ENCODE peak calls at places on chromosome 1, in nine cellular contexts. H, Z, W, N, I, F, V, J and X are unnamed samples.
A peak's percentile ranks its signal among the peaks of the same experiment; 100 is the strongest.

GRCh38 chr1:221663321-221663720 is 78.6 kb downstream of the DUSP10 start:
- DNase-seq in H (no peak), Z (no peak), W (no peak), N (no peak), I (no peak), F (no peak), V (no peak), J (no peak), X (no peak)

GRCh38 chr1:6511056-6511455 is 19.6 kb upstream of the PLEKHG5 start:
- DNase-seq in H (no peak), Z (no peak), W (no peak), N (no peak), I (no peak), F (no peak), V (no peak), J (no peak), X (no peak)

GRCh38 chr1:226609836-226610455 is 61.4 kb downstream of the STUM start:
- DNase-seq in H (peak; percentile 71), Z (no peak), W (no peak), N (no peak), I (no peak), F (no peak), V (no peak), J (no peak), X (no peak)

GRCh38 chr1:165375623-165376022 is 19.1 kb upstream of the LMX1A start:
- DNase-seq in H (no peak), Z (no peak), W (no peak), N (no peak), I (no peak), F (no peak), V (no peak), J (no peak), X (no peak)

GRCh38 chr1:211329764-211330201 is 3.1 kb downstream of the TRAF5 start:
- DNase-seq in H (no peak), Z (no peak), W (no peak), N (no peak), I (no peak), F (no peak), V (no peak), J (no peak), X (no peak)

GRCh38 chr1:84103197-84103992 is 40.7 kb upstream of the PRKACB start:
- DNase-seq in H (peak; percentile 77), Z (peak; percentile 39), W (no peak), N (no peak), I (no peak), F (no peak), V (peak; percentile 75), J (peak; percentile 49), X (no peak)

GRCh38 chr1:176643536-176643935 is 180.6 kb downstream of the PAPPA2 start:
- DNase-seq in H (no peak), Z (no peak), W (no peak), N (no peak), I (no peak), F (no peak), V (no peak), J (no peak), X (no peak)

GRCh38 chr1:88509369-88509768 is 174.7 kb upstream of the PKN2 start:
- DNase-seq in H (no peak), Z (no peak), W (no peak), N (no peak), I (no peak), F (no peak), V (no peak), J (no peak), X (no peak)

DNA sequence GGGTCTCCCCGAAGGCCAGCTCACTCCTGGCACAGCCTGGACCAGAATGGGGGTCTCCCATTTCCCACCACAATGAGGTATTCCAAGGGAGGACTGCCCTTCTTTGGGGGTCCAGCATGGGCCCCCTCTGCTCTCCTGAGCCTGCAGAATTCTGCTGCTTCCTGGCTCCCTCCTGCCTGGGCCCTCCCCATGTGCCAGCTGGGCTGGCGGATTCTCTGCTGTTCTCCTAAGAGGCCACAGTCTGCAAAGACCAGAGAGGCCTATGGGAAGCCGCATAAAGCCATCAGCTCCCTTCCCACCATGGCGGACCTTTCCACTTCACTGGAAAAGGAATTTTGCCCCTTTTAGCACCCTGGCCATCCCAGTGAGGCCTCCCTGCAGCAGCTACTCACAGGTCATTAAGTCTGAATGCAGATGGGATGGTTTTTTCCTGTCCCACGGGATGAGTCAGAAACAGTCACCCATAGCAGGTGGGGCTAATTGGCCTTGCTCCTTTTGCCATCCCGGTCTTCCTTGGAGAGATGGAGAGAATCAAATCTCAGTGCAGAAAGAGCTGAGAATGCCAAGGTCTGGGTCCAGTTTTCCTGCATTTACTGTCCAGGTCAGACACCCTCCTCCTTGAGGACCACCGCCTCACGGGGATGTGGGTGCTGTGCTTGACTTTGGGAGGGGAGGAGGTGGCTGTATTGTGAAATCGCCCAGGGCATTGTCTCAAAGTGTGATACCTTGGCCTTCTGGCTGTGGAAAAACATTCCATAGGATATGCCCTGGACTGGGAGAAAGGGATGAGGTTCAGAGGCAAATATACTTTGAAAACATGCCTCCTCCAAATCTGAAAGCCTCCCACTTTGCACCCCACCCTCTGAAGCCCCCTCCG is 23.2 kb downstream of the MYBPH start:
- DNase-seq in H (no peak), Z (no peak), W (no peak), N (no peak), I (no peak), F (no peak), V (no peak), J (no peak), X (no peak)
- H3K4me3 ChIP-seq in H (no peak overlapping the region), Z (no peak overlapping the region), W (no peak overlapping the region), N (no peak overlapping the region), I (no peak overlapping the region), F (no peak overlapping the region), V (no peak overlapping the region), J (no peak overlapping the region), X (no peak overlapping the region)

DNA sequence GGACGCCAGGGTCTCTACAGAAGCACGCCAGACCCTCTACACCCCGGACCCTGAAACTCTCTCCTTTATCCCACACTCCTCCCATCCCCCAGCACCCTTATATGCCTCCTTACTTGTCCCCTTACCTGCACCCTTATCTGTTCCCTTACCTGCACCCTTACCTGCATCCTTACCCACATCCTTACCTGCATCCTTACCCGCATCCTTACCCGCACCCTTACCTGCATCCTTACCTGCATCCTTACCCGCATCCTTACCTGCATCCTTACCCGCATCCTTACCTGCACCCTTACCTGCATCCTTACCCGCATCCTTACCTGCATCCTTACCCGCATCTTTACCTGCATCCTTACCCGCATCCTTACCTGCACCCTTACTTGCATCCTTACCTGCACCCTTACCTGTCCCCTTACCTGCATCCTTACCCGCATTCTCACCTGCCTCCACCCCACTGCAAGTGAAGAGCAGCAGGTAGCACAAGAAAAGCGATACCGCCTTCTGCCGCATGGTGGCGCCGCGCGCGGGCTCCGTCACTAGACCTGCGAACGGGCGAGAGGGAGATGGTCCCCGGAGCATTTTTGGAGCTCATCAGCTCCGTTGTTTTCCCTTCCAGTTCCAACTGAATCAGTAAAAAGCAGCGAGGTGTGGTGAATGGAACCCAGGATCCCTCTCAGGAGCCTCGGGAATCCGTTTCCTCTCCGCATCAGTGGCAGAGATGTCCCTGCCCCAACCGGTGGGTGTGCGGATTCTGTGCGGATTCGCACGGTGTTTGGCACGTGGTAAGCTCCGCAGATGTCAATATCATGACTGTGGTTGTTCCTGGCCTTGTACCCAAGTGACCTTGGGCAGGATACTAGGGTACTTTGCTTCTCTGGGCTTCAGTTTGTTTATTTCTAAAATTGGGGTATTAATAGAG is 2.9 kb downstream of the IFI6 start:
- DNase-seq in H (peak; percentile 85), Z (peak; percentile 89), W (no peak), N (peak; percentile 86), I (no peak), F (no peak), V (peak; percentile 83), J (peak; percentile 82), X (no peak)
- TF ChIP-seq POLR2AphosphoS5 in H (no peak), Z (no peak), W (no peak), N (no peak), I (no peak), F (peak; percentile 27), V (no peak), J (no peak), X (no peak)

GRCh38 chr1:21691739-21692138 is 22.6 kb upstream of the RAP1GAP start:
- DNase-seq in H (no peak), Z (no peak), W (no peak), N (no peak), I (no peak), F (no peak), V (no peak), J (no peak), X (no peak)

GRCh38 chr1:21693732-21694131 is 24.6 kb upstream of the RAP1GAP start:
- DNase-seq in H (no peak), Z (no peak), W (no peak), N (no peak), I (no peak), F (no peak), V (no peak), J (no peak), X (no peak)

GRCh38 chr1:21700094-21700493 is 30.9 kb upstream of the RAP1GAP start:
- DNase-seq in H (no peak), Z (no peak), W (no peak), N (no peak), I (no peak), F (no peak), V (no peak), J (no peak), X (no peak)

GRCh38 chr1:21701401-21701800 is 32.2 kb upstream of the RAP1GAP start:
- DNase-seq in H (no peak), Z (no peak), W (no peak), N (no peak), I (no peak), F (no peak), V (no peak), J (no peak), X (no peak)

DNA sequence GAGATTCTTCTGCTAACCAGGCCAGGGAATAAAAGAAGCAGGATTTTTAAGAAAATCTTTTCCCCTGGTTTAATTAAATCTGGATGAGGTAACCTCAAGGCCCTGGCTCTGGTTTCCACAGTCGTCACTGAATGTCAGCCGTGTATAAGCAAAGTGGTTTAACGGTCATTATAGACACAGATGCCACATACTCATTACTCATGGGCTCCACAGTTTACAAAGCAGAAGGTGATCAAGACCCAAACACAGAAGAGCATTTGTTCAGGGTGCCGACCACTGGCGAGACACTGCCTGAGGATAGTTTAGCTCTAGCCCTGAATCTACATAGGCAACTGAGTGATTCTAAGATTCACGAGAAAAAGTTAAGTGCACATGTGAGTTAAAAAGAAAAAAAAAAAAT is 27.8 kb upstream of the RAP1GAP start:
- DNase-seq in H (no peak), Z (no peak), W (no peak), N (no peak), I (no peak), F (no peak), V (no peak), J (no peak), X (no peak)
- TF ChIP-seq EP300 in H (no peak), Z (no peak), W (no peak), N (no peak), I (no peak), F (no peak), V (no peak), J (no peak), X (no peak)

DNA sequence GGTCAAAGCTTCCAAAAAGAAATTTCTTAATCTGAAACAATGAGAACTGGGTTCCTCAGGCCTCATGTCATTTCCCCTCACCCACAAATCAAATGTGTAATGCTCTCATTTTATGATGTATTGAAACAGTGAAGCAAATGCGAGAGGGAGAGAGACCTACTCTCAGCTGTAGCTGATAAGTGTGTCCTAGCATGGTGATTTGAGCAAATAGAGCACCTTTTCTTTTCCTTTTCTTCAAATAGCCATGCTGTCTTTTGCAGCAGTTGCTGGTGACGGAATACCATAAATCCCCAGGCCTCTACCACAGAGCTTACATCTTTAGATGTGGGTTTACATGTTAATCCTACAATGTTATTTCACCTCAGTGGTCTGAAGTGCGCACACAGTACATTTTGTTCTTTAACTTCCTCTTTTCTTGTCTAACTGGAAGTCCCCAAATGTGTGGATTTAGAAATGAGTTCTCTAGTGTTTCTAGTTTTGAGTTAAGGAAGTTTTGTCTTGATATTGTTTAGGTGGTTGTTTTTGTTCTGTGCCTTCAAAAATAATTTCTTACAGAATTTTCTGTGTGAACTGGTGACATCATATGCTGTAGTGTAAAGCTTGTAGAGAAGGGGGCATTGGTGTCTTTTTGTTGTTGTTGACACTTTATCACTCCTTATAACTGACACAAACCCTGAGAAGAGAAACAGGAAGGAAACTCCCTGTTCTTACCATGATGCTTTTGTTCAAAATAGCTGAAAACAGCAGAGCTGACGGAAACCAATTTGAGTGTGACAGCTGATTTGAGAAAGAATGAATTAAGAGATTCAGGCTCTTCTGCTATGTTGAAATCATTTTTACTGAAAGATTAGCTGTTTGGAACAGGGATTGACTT is 12.1 kb downstream of the SMAP2 start:
- DNase-seq in H (no peak), Z (peak; percentile 43), W (no peak), N (no peak), I (no peak), F (peak; percentile 98), V (no peak), J (peak; percentile 60), X (no peak)
- H3K4me3 ChIP-seq in H (no peak overlapping the region), Z (no peak overlapping the region), W (peak overlapping the region; percentile 24), N (no peak overlapping the region), I (no peak overlapping the region), F (peak overlapping the region; percentile 66), V (peak overlapping the region; percentile 29), J (no peak overlapping the region), X (no peak overlapping the region)